ENCODE peak calls at places on chromosomes 11 and 22, in nine cellular contexts. G is heart left ventricle, C is stomach, L is cardiac muscle cell, P is K562, Y is esophagus squamous epithelium, N is adrenal gland, V is tibial artery, T is dorsolateral prefrontal cortex. X is an unnamed sample.

GRCh38 chr11:9455722-9456121 is 5.1 kb upstream of the ZNF143 start:
- DNase-seq in L (no peak), V (no peak), C (no peak), T (no peak), N (no peak), P (no peak), Y (no peak), G (no peak), X (no peak)

GRCh38 chr22:49999901-50000586 is 12.5 kb downstream of the IL17REL start:
- DNase-seq in N (no peak), Y (no peak), L (no peak), G (no peak), T (no peak), V (no peak), C (no peak), P (no peak), X (no peak)

GRCh38 chr11:110337570-110338193 is 41.3 kb upstream of the RDX start:
- DNase-seq in Y (no peak), V (no peak), G (no peak), P (no peak), N (peak; percentile 61), C (no peak), T (no peak), L (peak; percentile 39), X (no peak)

GRCh38 chr11:120217941-120218694 is 7.3 kb downstream of the OAF start:
- DNase-seq in V (no peak), G (no peak), P (no peak), Y (no peak), L (no peak), N (no peak), T (peak; percentile 64), C (peak; percentile 66), X (no peak)

GRCh38 chr11:5809122-5809519 is 397 bp downstream of the OR52N2 start:
- DNase-seq in V (no peak), N (no peak), G (no peak), L (peak; percentile 2), Y (no peak), P (no peak), C (no peak), T (no peak), X (no peak)

GRCh38 chr11:117633976-117634755 is 162.8 kb downstream of the DSCAML1 start:
- DNase-seq in C (no peak), G (no peak), Y (no peak), L (no peak), V (no peak), P (no peak), N (no peak), T (no peak), X (no peak)

GRCh38 chr11:11985016-11985715 is 23.3 kb downstream of the DKK3 start:
- DNase-seq in L (peak; percentile 75), C (peak; percentile 15), P (no peak), G (no peak), T (no peak), Y (no peak), V (no peak), N (no peak), X (no peak)

GRCh38 chr11:133403900-133404299 is 128.4 kb downstream of the OPCML start:
- DNase-seq in N (peak; percentile 15), T (no peak), G (no peak), L (no peak), V (no peak), Y (no peak), P (peak; percentile 15), C (no peak), X (no peak)

GRCh38 chr22:31192513-31192912 is 19.6 kb upstream of the LIMK2 start:
- DNase-seq in Y (no peak), V (no peak), T (no peak), G (no peak), C (no peak), L (peak; percentile 66), N (no peak), P (no peak), X (no peak)

GRCh38 chr11:17768547-17768946 is 34.0 kb downstream of the KCNC1 start:
- DNase-seq in P (no peak), T (no peak), V (no peak), Y (no peak), L (no peak), N (no peak), C (no peak), G (no peak), X (no peak)

GRCh38 chr11:5102246-5102645 is 32.9 kb downstream of the OR52E1 start:
- DNase-seq in L (no peak), P (no peak), C (no peak), Y (no peak), N (no peak), T (no peak), V (no peak), G (no peak), X (no peak)

GRCh38 chr22:48869161-48869560 is 958.5 kb downstream of the BRD1 start:
- DNase-seq in P (no peak), V (no peak), G (no peak), C (no peak), T (no peak), Y (no peak), L (no peak), N (no peak), X (no peak)

GRCh38 chr22:19921544-19922081 is 20.0 kb upstream of the COMT start:
- DNase-seq in Y (no peak), P (no peak), N (no peak), L (no peak), T (no peak), G (no peak), V (no peak), C (no peak), X (no peak)

GRCh38 chr11:20035375-20035700 is 124.9 kb downstream of the DBX1 start:
- DNase-seq in P (no peak), T (no peak), V (no peak), N (no peak), G (no peak), Y (no peak), L (no peak), C (no peak), X (no peak)

GRCh38 chr11:20033806-20034205 is 126.5 kb downstream of the DBX1 start:
- DNase-seq in G (no peak), T (no peak), P (no peak), L (no peak), C (no peak), Y (no peak), N (no peak), V (no peak), X (no peak)

GRCh38 chr11:20036625-20037335 is 123.5 kb downstream of the DBX1 start:
- DNase-seq in G (no peak), T (no peak), P (no peak), Y (no peak), L (no peak), N (no peak), C (no peak), V (no peak), X (no peak)

GRCh38 chr11:20035701-20036601 is 124.3 kb downstream of the DBX1 start:
- DNase-seq in L (peak; percentile 66), G (no peak), T (no peak), C (no peak), N (peak; percentile 39), V (peak; percentile 43), Y (no peak), P (no peak), X (no peak)

DNA sequence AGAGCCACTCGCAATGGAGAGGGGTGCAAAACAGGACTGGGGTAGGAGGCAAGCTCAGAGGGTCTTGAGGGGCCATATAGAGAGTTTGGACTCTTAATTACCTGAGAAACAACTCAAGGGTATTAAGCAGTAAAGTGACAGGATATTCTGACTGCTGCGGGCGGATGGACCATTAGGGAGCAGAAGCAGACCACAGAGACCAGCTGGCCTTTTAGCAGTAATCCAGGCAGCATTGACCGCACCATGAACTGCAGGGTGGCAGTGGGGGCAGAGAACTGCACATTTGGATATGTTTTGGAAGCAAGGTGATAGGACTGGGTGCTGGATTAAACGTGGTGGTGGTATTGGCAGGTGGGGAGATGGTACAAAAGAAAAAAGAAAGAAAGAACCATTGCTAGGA is 125.3 kb downstream of the DBX1 start:
- DNase-seq in N (no peak), L (no peak), Y (no peak), T (no peak), V (no peak), C (no peak), P (no peak), G (no peak), X (no peak)
- H3K27ac ChIP-seq in N (no peak overlapping the region), L (peak overlapping the region; percentile 37), Y (no peak overlapping the region), T (no peak overlapping the region), V (peak overlapping the region; percentile 22), C (no peak overlapping the region), P (no peak overlapping the region), G (no peak overlapping the region), X (peak overlapping the region; percentile 42)

DNA sequence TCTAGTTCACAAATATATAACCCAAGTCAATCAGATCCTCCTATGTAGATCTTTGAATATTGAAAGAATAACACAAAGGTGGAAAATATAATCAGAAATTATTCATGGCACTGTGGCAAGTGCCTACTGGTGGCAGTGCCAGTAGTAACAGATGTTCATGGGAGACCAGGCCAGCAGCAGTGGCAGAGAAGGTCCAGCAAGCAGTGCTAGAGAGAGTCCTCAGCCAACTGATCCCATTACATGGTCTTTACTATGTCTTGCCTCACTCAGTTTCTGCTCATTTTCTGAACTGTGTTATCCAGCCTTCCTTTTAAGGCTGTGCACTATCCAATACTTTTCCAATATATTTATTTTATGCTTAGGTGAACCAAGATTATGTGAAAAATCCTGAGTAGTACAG is 124.9 kb downstream of the MRTFA start:
- DNase-seq in G (no peak), P (no peak), L (no peak), V (no peak), C (no peak), N (no peak), Y (no peak), T (no peak), X (no peak)
- TF ChIP-seq CTCF in G (no peak), P (no peak), L (no peak), V (no peak), C (no peak), N (no peak), Y (no peak), T (no peak), X (no peak)

GRCh38 chr22:27720860-27721259 is 80.7 kb downstream of the MN1 start:
- DNase-seq in C (no peak), N (no peak), V (no peak), P (no peak), T (no peak), L (no peak), Y (no peak), G (no peak), X (no peak)
- H3K27ac ChIP-seq in C (no peak overlapping the region), N (no peak overlapping the region), V (no peak overlapping the region), P (no peak overlapping the region), T (no peak overlapping the region), L (no peak overlapping the region), Y (peak overlapping the region; percentile 89), G (no peak overlapping the region), X (no peak overlapping the region)

DNA sequence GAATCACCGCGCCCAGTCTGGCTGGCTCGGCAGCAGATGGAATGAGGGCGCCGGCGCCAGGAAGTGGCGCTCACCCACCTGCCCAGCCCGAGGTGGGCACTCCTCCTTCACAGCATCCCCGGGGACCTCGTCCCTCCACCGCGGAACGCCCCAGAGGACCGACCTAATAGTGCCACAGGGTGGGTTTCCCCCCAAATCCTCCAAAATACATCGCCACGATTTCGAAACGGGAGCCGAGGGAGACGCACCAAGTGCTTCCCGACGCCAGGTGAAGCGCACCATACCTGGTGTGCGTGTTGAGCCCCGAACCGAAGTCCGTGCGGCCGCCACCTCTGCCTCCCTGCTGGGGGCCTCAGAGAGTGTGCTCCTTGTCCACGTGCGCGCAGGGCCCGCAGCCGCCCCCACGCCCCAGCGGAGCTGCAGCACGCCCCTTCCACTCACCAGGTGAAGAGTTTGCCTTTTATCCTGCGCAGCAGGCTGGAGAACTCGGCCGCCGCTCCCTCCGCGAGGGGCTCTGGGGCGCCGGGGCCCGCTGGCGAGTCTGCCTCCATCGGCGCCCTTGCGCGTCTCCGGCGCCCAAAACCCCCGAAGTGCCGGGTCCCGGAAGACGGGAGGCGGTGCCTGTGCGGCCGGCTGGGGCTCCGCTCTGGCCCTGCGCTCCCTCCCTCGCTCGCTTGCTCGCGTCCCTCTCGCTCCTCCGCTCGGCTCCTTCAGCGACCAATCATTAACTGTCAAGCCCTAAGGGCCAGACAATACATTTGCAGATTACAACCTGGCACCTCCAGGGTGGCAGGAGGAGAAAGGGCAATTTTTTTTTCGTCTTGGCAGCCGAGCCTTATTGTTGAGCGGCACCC is at the start of gene SLC35F2:
- DNase-seq in T (no peak), N (peak; percentile 44), V (peak; percentile 44), G (peak; percentile 41), P (peak; percentile 72), L (peak; percentile 63), Y (no peak), C (peak; percentile 78), X (no peak)
- TF ChIP-seq CTCF in T (no peak), N (no peak), V (no peak), G (peak; percentile 10), P (peak; percentile 12), L (no peak), Y (peak; percentile 6), C (no peak), X (no peak)